ENCODE peak calls at places on chromosomes 1 and 21, in four cellular contexts. X is AG20443, Y is GM03348, G is RKO. R is an unnamed sample.

GRCh38 chr1:96843196-96843595 is 121.6 kb downstream of the PTBP2 start:
- DNase-seq in X (peak), Y (peak), G (no peak), R (no peak)

GRCh38 chr1:19209439-19209989 is 552 bp downstream of the UBR4 start:
- DNase-seq in X (peak), Y (peak), G (peak), R (no peak)

GRCh38 chr1:15523104-15523921 is 702 bp downstream of the CASP9 start:
- DNase-seq in X (no peak), Y (no peak), G (no peak), R (no peak)

GRCh38 chr1:166479052-166479631 is 312.3 kb upstream of the FAM78B start:
- DNase-seq in X (peak), Y (peak), G (peak), R (no peak)

GRCh38 chr1:211638246-211638645 is 37.2 kb downstream of the NEK2 start:
- DNase-seq in X (no peak), Y (no peak), G (no peak), R (no peak)

GRCh38 chr1:240967070-240967724 is 355.2 kb upstream of the GREM2 start:
- DNase-seq in X (peak), Y (peak), G (peak), R (no peak)

GRCh38 chr1:20339811-20340457 is 49.3 kb downstream of the VWA5B1 start:
- DNase-seq in X (no peak), Y (no peak), G (no peak), R (no peak)

GRCh38 chr1:25195835-25196234 is 36.5 kb downstream of the SYF2 start:
- DNase-seq in X (no peak), Y (no peak), G (no peak), R (no peak)

GRCh38 chr21:43767980-43768867 is 7.9 kb downstream of the CSTB start:
- DNase-seq in X (peak), Y (peak), G (peak), R (peak)

GRCh38 chr1:29986986-29987385 is 736.4 kb downstream of the MATN1 start:
- DNase-seq in X (no peak), Y (no peak), G (no peak), R (no peak)

GRCh38 chr1:6546326-6546725 is 8.0 kb downstream of the NOL9 start:
- DNase-seq in X (no peak), Y (no peak), G (no peak), R (no peak)

GRCh38 chr1:40391688-40392145 is 18.2 kb downstream of the SMAP2 start:
- DNase-seq in X (no peak), Y (no peak), G (no peak), R (no peak)

GRCh38 chr1:89525169-89525855 is 683 bp downstream of the LRRC8B start:
- DNase-seq in X (no peak), Y (no peak), G (peak), R (no peak)

GRCh38 chr1:94729287-94729686 is 90.9 kb upstream of the SLC44A3 start:
- DNase-seq in X (peak), Y (peak), G (no peak), R (no peak)

GRCh38 chr1:941588-942383 is 17.3 kb downstream of the NOC2L start:
- DNase-seq in X (peak), Y (peak), G (peak), R (peak)

GRCh38 chr1:172002725-172003345 is 161.5 kb downstream of the DNM3 start:
- DNase-seq in X (peak), Y (peak), G (peak), R (no peak)

GRCh38 chr1:64894438-64895196 is 71.7 kb downstream of the JAK1 start:
- DNase-seq in X (no peak), Y (no peak), G (no peak), R (no peak)

GRCh38 chr1:205321109-205321958 is at the start of gene NUAK2:
- DNase-seq in X (peak), Y (peak), G (peak), R (peak)

GRCh38 chr1:26161408-26162219 is 2.7 kb downstream of the FAM110D start:
- DNase-seq in X (peak), Y (peak), G (peak), R (no peak)